ENCODE peak calls at places on chromosomes 12 and 14, in ten cellular contexts. R is GM12891, V is suprapubic skin, I is GM12892, Y is transverse colon, C is upper lobe of left lung, O is HCT116, X is H1, T is sigmoid colon, N is spleen. E is an unnamed sample.

GRCh38 chr14:68245146-68246073 is 425.8 kb downstream of the RAD51B start:
- DNase-seq in R (no peak), V (no peak), I (no peak), Y (no peak), C (no peak), O (no peak), X (no peak), T (peak; percentile 70), N (no peak), E (no peak)

GRCh38 chr14:26859483-26859882 is 261.6 kb upstream of the NOVA1 start:
- DNase-seq in R (no peak), V (no peak), I (no peak), Y (no peak), C (no peak), O (no peak), X (no peak), T (no peak), N (no peak), E (no peak)

GRCh38 chr12:131388164-131388795 is 322.6 kb upstream of the SFSWAP start:
- DNase-seq in R (no peak), V (no peak), I (no peak), Y (no peak), C (no peak), O (no peak), X (no peak), T (no peak), N (peak; percentile 49), E (no peak)

GRCh38 chr12:77888611-77889010 is 57.9 kb downstream of the NAV3 start:
- DNase-seq in R (no peak), V (no peak), I (no peak), Y (no peak), C (no peak), O (peak; percentile 67), X (no peak), T (no peak), N (no peak), E (no peak)

GRCh38 chr12:114662512-114663177 is 21.3 kb downstream of the TBX3 start:
- DNase-seq in R (no peak), V (no peak), I (no peak), Y (peak; percentile 84), C (peak; percentile 60), O (peak; percentile 57), X (peak; percentile 91), T (peak; percentile 82), N (no peak), E (no peak)

GRCh38 chr12:51450816-51451215 is 26.2 kb downstream of the SLC4A8 start:
- DNase-seq in R (no peak), V (no peak), I (no peak), Y (no peak), C (no peak), O (no peak), X (no peak), T (no peak), N (no peak), E (no peak)

GRCh38 chr14:32611752-32612151 is 282.7 kb downstream of the AKAP6 start:
- DNase-seq in R (no peak), V (no peak), I (no peak), Y (no peak), C (no peak), O (no peak), X (no peak), T (no peak), N (no peak), E (no peak)

GRCh38 chr12:121537814-121538698 is 42.8 kb downstream of the KDM2B start:
- DNase-seq in R (no peak), V (no peak), I (peak; percentile 47), Y (peak; percentile 20), C (peak; percentile 36), O (no peak), X (no peak), T (peak; percentile 64), N (no peak), E (no peak)

GRCh38 chr12:6635375-6635855 is 344 bp downstream of the LPAR5 start:
- DNase-seq in R (no peak), V (no peak), I (no peak), Y (no peak), C (no peak), O (no peak), X (no peak), T (no peak), N (peak; percentile 88), E (no peak)

GRCh38 chr12:13211859-13212664 is 15.5 kb downstream of the EMP1 start:
- DNase-seq in R (no peak), V (no peak), I (no peak), Y (peak; percentile 65), C (peak; percentile 42), O (peak; percentile 53), X (peak; percentile 73), T (peak; percentile 76), N (no peak), E (no peak)

GRCh38 chr12:31280183-31280582 is 45.8 kb downstream of the SINHCAF start:
- DNase-seq in R (no peak), V (no peak), I (no peak), Y (no peak), C (no peak), O (no peak), X (no peak), T (no peak), N (no peak), E (no peak)

GRCh38 chr14:105860615-105861580 is 334.5 kb downstream of the TMEM121 start:
- DNase-seq in R (peak; percentile 9), V (peak; percentile 57), I (no peak), Y (peak; percentile 14), C (peak; percentile 18), O (no peak), X (no peak), T (peak; percentile 40), N (peak; percentile 82), E (no peak)
- TF ChIP-seq POLR2AphosphoS5 in R (peak; percentile 36), V (no peak), I (peak; percentile 74), Y (peak; percentile 60), C (no peak), O (no peak), X (no peak), T (no peak), N (peak; percentile 78), E (no peak)

GRCh38 chr12:119589634-119590033 is 3.9 kb upstream of the TMEM233 start:
- DNase-seq in R (no peak), V (no peak), I (no peak), Y (no peak), C (no peak), O (no peak), X (no peak), T (no peak), N (no peak), E (no peak)

GRCh38 chr12:119594399-119594730 is 791 bp downstream of the TMEM233 start:
- DNase-seq in R (no peak), V (no peak), I (no peak), Y (no peak), C (no peak), O (no peak), X (peak; percentile 66), T (no peak), N (no peak), E (no peak)

GRCh38 chr12:119593578-119594398 is at the start of gene TMEM233:
- DNase-seq in R (no peak), V (no peak), I (peak; percentile 11), Y (no peak), C (no peak), O (no peak), X (peak; percentile 73), T (no peak), N (no peak), E (no peak)

GRCh38 chr12:119594772-119595445 is 1.3 kb downstream of the TMEM233 start:
- DNase-seq in R (no peak), V (no peak), I (peak; percentile 11), Y (no peak), C (no peak), O (no peak), X (peak; percentile 71), T (no peak), N (no peak), E (no peak)

DNA sequence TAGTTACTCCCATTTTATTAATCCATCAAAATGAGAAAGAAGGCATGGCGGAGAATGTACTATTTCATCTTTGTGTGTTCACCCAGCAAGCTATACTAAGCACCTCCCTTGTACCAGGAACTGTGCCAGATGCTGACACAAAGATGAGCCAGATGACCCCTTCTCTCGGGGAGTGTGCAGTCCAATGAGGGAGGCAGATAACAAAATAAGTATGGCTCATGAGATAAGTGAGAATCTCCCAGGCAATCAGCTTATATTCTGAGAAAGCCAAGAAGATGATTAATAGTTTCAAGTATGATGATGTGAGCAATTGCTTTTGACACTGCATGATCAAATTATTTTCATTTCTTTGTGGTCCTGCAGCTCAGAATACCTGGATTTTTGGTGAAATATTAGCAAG is 1.3 kb upstream of the TMEM233 start:
- DNase-seq in R (no peak), V (no peak), I (no peak), Y (no peak), C (no peak), O (no peak), X (no peak), T (no peak), N (no peak), E (no peak)
- TF ChIP-seq POLR2A in R (no peak), V (no peak), I (no peak), Y (no peak), C (no peak), O (no peak), X (no peak), T (no peak), N (no peak), E (no peak)

GRCh38 chr14:75274899-75275569 is 3.6 kb upstream of the FOS start:
- DNase-seq in R (peak; percentile 27), V (no peak), I (no peak), Y (peak; percentile 74), C (peak; percentile 91), O (no peak), X (no peak), T (peak; percentile 84), N (peak; percentile 90), E (no peak)
- TF ChIP-seq POLR2AphosphoS5 in R (no peak), V (no peak), I (no peak), Y (peak; percentile 63), C (peak; percentile 87), O (no peak), X (no peak), T (peak; percentile 44), N (peak; percentile 95), E (no peak)

DNA sequence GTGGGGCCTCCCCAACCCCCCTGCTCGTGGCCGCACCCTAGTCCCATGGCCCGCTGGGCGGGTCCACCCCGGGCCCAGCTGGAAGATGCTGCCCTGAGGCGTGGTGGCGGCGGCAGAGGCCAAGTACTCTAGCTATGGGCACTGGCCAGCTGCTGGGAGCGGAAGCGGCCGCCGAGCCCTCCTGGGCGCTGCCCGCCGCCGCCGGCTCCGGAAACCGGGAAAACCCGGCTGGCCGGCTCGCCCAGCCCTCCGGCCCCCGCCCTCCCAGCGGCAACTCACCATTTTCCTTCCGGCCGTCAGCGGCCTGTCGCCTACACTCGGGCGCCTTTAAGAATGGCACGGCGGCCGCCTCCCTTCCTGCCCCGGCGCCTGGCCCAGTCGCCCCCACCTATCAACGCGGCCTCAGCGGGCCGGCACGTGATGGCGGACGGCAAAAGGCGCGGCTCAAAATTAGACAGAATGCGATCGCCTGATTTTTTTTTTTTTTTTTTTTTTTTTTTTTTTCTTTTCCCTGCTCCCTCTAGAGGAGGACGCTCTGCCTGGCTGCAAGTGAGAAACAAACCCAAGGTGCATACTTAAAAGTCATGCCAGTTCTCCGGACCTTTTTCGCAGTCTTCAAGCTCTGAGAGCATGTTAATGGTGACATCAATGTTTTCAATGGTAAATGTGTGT is at the start of gene GMFB:
- DNase-seq in R (peak; percentile 82), V (peak; percentile 94), I (peak; percentile 86), Y (peak; percentile 95), C (peak; percentile 92), O (peak; percentile 86), X (peak; percentile 84), T (peak; percentile 96), N (peak; percentile 98), E (peak; percentile 91)
- TF ChIP-seq POLR2A in R (peak; percentile 74), V (peak; percentile 22), I (peak; percentile 84), Y (peak; percentile 95), C (peak; percentile 90), O (peak; percentile 46), X (peak; percentile 76), T (peak; percentile 62), N (peak; percentile 0), E (no peak)

GRCh38 chr12:123388948-123389559 is 5.1 kb downstream of the KMT5A start:
- DNase-seq in R (peak; percentile 49), V (no peak), I (no peak), Y (no peak), C (no peak), O (no peak), X (no peak), T (no peak), N (no peak), E (no peak)
- TF ChIP-seq POLR2AphosphoS5 in R (no peak), V (no peak), I (no peak), Y (no peak), C (no peak), O (peak; percentile 35), X (no peak), T (no peak), N (no peak), E (no peak)

E was measured in vagina.